ENCODE peak calls at places on chromosomes 6 and 20, in eight cellular contexts. One of them, this sample, is unnamed.

GRCh38 chr20:19811231-19811630 is 53.2 kb downstream of the RIN2 start:
- DNase-seq in head of caudate nucleus: no peak
- DNase-seq in mucosa of descending colon: no peak
- DNase-seq in EL: no peak
- DNase-seq in NCI-H1092: no peak
- DNase-seq in choroid plexus epithelial cell: no peak
- DNase-seq in stimulated activated CD8-positive, alpha-beta memory T cell treated with anti-CD3 and anti-CD28 coated beads, Interleukin-15, amount 100 ng/mL, for 4 hours: no peak
- DNase-seq in A549: no peak
- DNase-seq in this sample: no peak

GRCh38 chr6:76326866-76327265 is 254.4 kb upstream of the IMPG1 start:
- DNase-seq in head of caudate nucleus: no peak
- DNase-seq in mucosa of descending colon: no peak
- DNase-seq in EL: no peak
- DNase-seq in NCI-H1092: no peak
- DNase-seq in choroid plexus epithelial cell: no peak
- DNase-seq in stimulated activated CD8-positive, alpha-beta memory T cell treated with anti-CD3 and anti-CD28 coated beads, Interleukin-15, amount 100 ng/mL, for 4 hours: no peak
- DNase-seq in A549: no peak
- DNase-seq in this sample: no peak

GRCh38 chr20:10671221-10671849 is 2.5 kb downstream of the JAG1 start:
- DNase-seq in head of caudate nucleus: peak
- DNase-seq in mucosa of descending colon: peak
- DNase-seq in EL: peak
- DNase-seq in NCI-H1092: peak
- DNase-seq in choroid plexus epithelial cell: peak
- DNase-seq in stimulated activated CD8-positive, alpha-beta memory T cell treated with anti-CD3 and anti-CD28 coated beads, Interleukin-15, amount 100 ng/mL, for 4 hours: no peak
- DNase-seq in A549: peak
- DNase-seq in this sample: peak

GRCh38 chr6:88358846-88359245 is 192.7 kb upstream of the CNR1 start:
- DNase-seq in head of caudate nucleus: no peak
- DNase-seq in mucosa of descending colon: no peak
- DNase-seq in EL: peak
- DNase-seq in NCI-H1092: no peak
- DNase-seq in choroid plexus epithelial cell: peak
- DNase-seq in stimulated activated CD8-positive, alpha-beta memory T cell treated with anti-CD3 and anti-CD28 coated beads, Interleukin-15, amount 100 ng/mL, for 4 hours: no peak
- DNase-seq in A549: no peak
- DNase-seq in this sample: no peak

GRCh38 chr6:106620931-106621672 is 8.2 kb downstream of the RTN4IP1 start:
- DNase-seq in head of caudate nucleus: no peak
- DNase-seq in mucosa of descending colon: no peak
- DNase-seq in EL: no peak
- DNase-seq in NCI-H1092: no peak
- DNase-seq in choroid plexus epithelial cell: peak
- DNase-seq in stimulated activated CD8-positive, alpha-beta memory T cell treated with anti-CD3 and anti-CD28 coated beads, Interleukin-15, amount 100 ng/mL, for 4 hours: no peak
- DNase-seq in A549: no peak
- DNase-seq in this sample: no peak

GRCh38 chr20:46557231-46557956 is 6.9 kb upstream of the OCSTAMP start:
- DNase-seq in head of caudate nucleus: no peak
- DNase-seq in mucosa of descending colon: no peak
- DNase-seq in EL: peak
- DNase-seq in NCI-H1092: no peak
- DNase-seq in choroid plexus epithelial cell: peak
- DNase-seq in stimulated activated CD8-positive, alpha-beta memory T cell treated with anti-CD3 and anti-CD28 coated beads, Interleukin-15, amount 100 ng/mL, for 4 hours: no peak
- DNase-seq in A549: no peak
- DNase-seq in this sample: peak

GRCh38 chr6:105449756-105450390 is 47.0 kb upstream of the PREP start:
- DNase-seq in head of caudate nucleus: no peak
- DNase-seq in mucosa of descending colon: no peak
- DNase-seq in EL: peak
- DNase-seq in NCI-H1092: no peak
- DNase-seq in choroid plexus epithelial cell: no peak
- DNase-seq in stimulated activated CD8-positive, alpha-beta memory T cell treated with anti-CD3 and anti-CD28 coated beads, Interleukin-15, amount 100 ng/mL, for 4 hours: no peak
- DNase-seq in A549: no peak
- DNase-seq in this sample: no peak

GRCh38 chr6:80003841-80004198 is 629 bp upstream of the TTK start:
- DNase-seq in head of caudate nucleus: peak
- DNase-seq in mucosa of descending colon: peak
- DNase-seq in EL: no peak
- DNase-seq in NCI-H1092: no peak
- DNase-seq in choroid plexus epithelial cell: no peak
- DNase-seq in stimulated activated CD8-positive, alpha-beta memory T cell treated with anti-CD3 and anti-CD28 coated beads, Interleukin-15, amount 100 ng/mL, for 4 hours: no peak
- DNase-seq in A549: no peak
- DNase-seq in this sample: no peak

GRCh38 chr6:137795510-137795909 is 71.5 kb upstream of the TNFAIP3 start:
- DNase-seq in head of caudate nucleus: no peak
- DNase-seq in mucosa of descending colon: no peak
- DNase-seq in EL: no peak
- DNase-seq in NCI-H1092: no peak
- DNase-seq in choroid plexus epithelial cell: no peak
- DNase-seq in stimulated activated CD8-positive, alpha-beta memory T cell treated with anti-CD3 and anti-CD28 coated beads, Interleukin-15, amount 100 ng/mL, for 4 hours: no peak
- DNase-seq in A549: no peak
- DNase-seq in this sample: no peak

GRCh38 chr6:13538084-13538483 is 36.3 kb upstream of the SIRT5 start:
- DNase-seq in head of caudate nucleus: no peak
- DNase-seq in mucosa of descending colon: no peak
- DNase-seq in EL: peak
- DNase-seq in NCI-H1092: no peak
- DNase-seq in choroid plexus epithelial cell: peak
- DNase-seq in stimulated activated CD8-positive, alpha-beta memory T cell treated with anti-CD3 and anti-CD28 coated beads, Interleukin-15, amount 100 ng/mL, for 4 hours: no peak
- DNase-seq in A549: peak
- DNase-seq in this sample: peak

GRCh38 chr20:3719046-3719445 is 6.6 kb upstream of the SIGLEC1 start:
- DNase-seq in head of caudate nucleus: no peak
- DNase-seq in mucosa of descending colon: no peak
- DNase-seq in EL: no peak
- DNase-seq in NCI-H1092: no peak
- DNase-seq in choroid plexus epithelial cell: no peak
- DNase-seq in stimulated activated CD8-positive, alpha-beta memory T cell treated with anti-CD3 and anti-CD28 coated beads, Interleukin-15, amount 100 ng/mL, for 4 hours: no peak
- DNase-seq in A549: no peak
- DNase-seq in this sample: no peak

GRCh38 chr20:33827629-33828325 is 16.6 kb downstream of the CHMP4B start:
- DNase-seq in head of caudate nucleus: no peak
- DNase-seq in mucosa of descending colon: no peak
- DNase-seq in EL: no peak
- DNase-seq in NCI-H1092: no peak
- DNase-seq in choroid plexus epithelial cell: no peak
- DNase-seq in stimulated activated CD8-positive, alpha-beta memory T cell treated with anti-CD3 and anti-CD28 coated beads, Interleukin-15, amount 100 ng/mL, for 4 hours: no peak
- DNase-seq in A549: no peak
- DNase-seq in this sample: no peak

This sample was measured in AG09319.